ENCODE peak calls at places on chromosomes 3 and 15, in five cellular contexts. X, R, S, H and W are unnamed samples.

GRCh38 chr3:3683261-3683660 is 116.0 kb upstream of the LRRN1 start:
- DNase-seq in R (no peak), H (no peak), S (no peak), X (no peak), W (no peak)

GRCh38 chr15:43242616-43243015 is 21.8 kb upstream of the EPB42 start:
- DNase-seq in R (no peak), H (no peak), S (no peak), X (no peak), W (no peak)

GRCh38 chr3:113736548-113737089 is 9.4 kb downstream of the NAA50 start:
- DNase-seq in X (no peak), S (peak), R (peak), H (no peak), W (peak)

GRCh38 chr3:192816274-192816853 is 89.0 kb upstream of the FGF12 start:
- DNase-seq in H (no peak), S (no peak), R (peak), X (no peak), W (peak)

GRCh38 chr3:23880703-23881339 is 36.0 kb downstream of the NKIRAS1 start:
- DNase-seq in X (no peak), H (no peak), S (no peak), R (peak), W (no peak)

GRCh38 chr3:21913791-21914190 is 162.8 kb upstream of the ZNF385D start:
- DNase-seq in R (peak), S (no peak), X (no peak), H (no peak), W (no peak)

GRCh38 chr3:197463279-197463678 is 92.5 kb downstream of the BDH1 start:
- DNase-seq in S (peak), H (no peak), R (no peak), X (no peak), W (no peak)

GRCh38 chr3:190261015-190261414 is 61.2 kb downstream of the CLDN1 start:
- DNase-seq in R (no peak), S (no peak), H (no peak), X (no peak), W (no peak)

GRCh38 chr3:43035801-43036340 is 56.8 kb downstream of the GASK1A start:
- DNase-seq in S (no peak), R (no peak), X (no peak), H (no peak), W (no peak)

GRCh38 chr3:30310251-30310954 is 296.0 kb upstream of the TGFBR2 start:
- DNase-seq in X (no peak), H (no peak), S (no peak), R (no peak), W (no peak)

GRCh38 chr15:40252438-40253178 is 13.7 kb downstream of the PAK6 start:
- DNase-seq in H (peak), R (no peak), S (no peak), X (peak), W (peak)

GRCh38 chr15:66630801-66631351 is 65.1 kb upstream of the LCTL start:
- DNase-seq in S (no peak), R (no peak), X (no peak), H (no peak), W (no peak)

GRCh38 chr3:168707900-168708299 is 612.2 kb upstream of the GOLIM4 start:
- DNase-seq in S (no peak), H (no peak), X (no peak), R (no peak), W (no peak)

GRCh38 chr3:129467934-129468333 is 27.9 kb downstream of the IFT122 start:
- DNase-seq in H (no peak), R (no peak), S (no peak), X (no peak), W (no peak)

GRCh38 chr3:114121996-114122709 is 56.7 kb downstream of the DRD3 start:
- DNase-seq in S (no peak), X (no peak), H (no peak), R (peak), W (no peak)

GRCh38 chr15:76730262-76730661 is 174.9 kb downstream of the SCAPER start:
- DNase-seq in X (no peak), H (no peak), R (no peak), S (no peak), W (no peak)

GRCh38 chr3:43181202-43181910 is 75.5 kb upstream of the POMGNT2 start:
- DNase-seq in X (no peak), S (peak), H (no peak), R (no peak), W (no peak)

GRCh38 chr3:170523248-170523647 is 62.6 kb downstream of the SLC7A14 start:
- DNase-seq in X (no peak), H (no peak), S (no peak), R (peak), W (no peak)

GRCh38 chr3:155131104-155131503 is 51.0 kb downstream of the MME start:
- DNase-seq in X (no peak), R (peak), H (no peak), S (peak), W (no peak)

GRCh38 chr3:111616417-111617105 is 21.4 kb upstream of the ZBED2 start:
- DNase-seq in S (no peak), H (no peak), X (no peak), R (no peak), W (no peak)

GRCh38 chr15:58077427-58077826 is 11.9 kb upstream of the ALDH1A2 start:
- DNase-seq in S (no peak), R (no peak), H (no peak), X (no peak), W (no peak)

GRCh38 chr15:88909956-88910831 is 3.0 kb downstream of the MFGE8 start:
- DNase-seq in H (no peak), R (no peak), S (no peak), X (no peak), W (no peak)

GRCh38 chr3:44130249-44130648 is 111.4 kb upstream of the TOPAZ1 start:
- DNase-seq in H (no peak), X (no peak), R (no peak), S (no peak), W (no peak)

GRCh38 chr3:4351164-4351855 is 48.1 kb downstream of the SETMAR start:
- DNase-seq in R (peak), X (no peak), H (no peak), S (no peak), W (no peak)

GRCh38 chr3:15744176-15744575 is 53.6 kb downstream of the ANKRD28 start:
- DNase-seq in R (no peak), H (no peak), S (no peak), X (no peak), W (no peak)

GRCh38 chr3:65371053-65371452 is 667.7 kb downstream of the MAGI1 start:
- DNase-seq in S (no peak), H (no peak), R (no peak), X (no peak), W (no peak)

GRCh38 chr3:146019508-146019907 is 141.5 kb downstream of the PLOD2 start:
- DNase-seq in R (no peak), S (no peak), H (no peak), X (no peak), W (no peak)

GRCh38 chr3:74510261-74510660 is 104.2 kb downstream of the CNTN3 start:
- DNase-seq in H (no peak), X (no peak), S (no peak), R (no peak), W (no peak)

GRCh38 chr15:89822951-89823701 is 8.5 kb upstream of the ANPEP start:
- DNase-seq in H (no peak), R (no peak), S (no peak), X (peak), W (no peak)

GRCh38 chr3:71398157-71398836 is 185.2 kb downstream of the FOXP1 start:
- DNase-seq in R (no peak), S (no peak), H (no peak), X (no peak), W (no peak)

GRCh38 chr3:136495213-136495612 is 245.1 kb downstream of the PCCB start:
- DNase-seq in R (no peak), S (no peak), H (no peak), X (no peak), W (no peak)

GRCh38 chr3:181839915-181840295 is 128.2 kb downstream of the SOX2 start:
- DNase-seq in S (no peak), H (no peak), X (no peak), R (no peak), W (no peak)

GRCh38 chr3:23246651-23247050 is 43.5 kb downstream of the UBE2E2 start:
- DNase-seq in X (no peak), H (no peak), R (no peak), S (no peak), W (no peak)

GRCh38 chr3:50330330-50330729 is 2.3 kb upstream of the TUSC2 start:
- DNase-seq in R (no peak), X (no peak), H (no peak), S (no peak), W (no peak)

GRCh38 chr3:78204977-78205376 is 1165.1 kb downstream of the ROBO2 start:
- DNase-seq in H (no peak), S (no peak), X (no peak), R (peak), W (no peak)

GRCh38 chr15:72222433-72222832 is 8.6 kb downstream of the PKM start:
- DNase-seq in S (no peak), H (no peak), X (no peak), R (no peak), W (no peak)

GRCh38 chr3:42503957-42504333 is 1.5 kb downstream of the VIPR1 start:
- DNase-seq in R (no peak), S (no peak), X (peak), H (peak), W (no peak)

GRCh38 chr15:47496343-47497185 is 220.7 kb upstream of the SEMA6D start:
- DNase-seq in S (no peak), X (no peak), R (no peak), H (no peak), W (no peak)

DNA sequence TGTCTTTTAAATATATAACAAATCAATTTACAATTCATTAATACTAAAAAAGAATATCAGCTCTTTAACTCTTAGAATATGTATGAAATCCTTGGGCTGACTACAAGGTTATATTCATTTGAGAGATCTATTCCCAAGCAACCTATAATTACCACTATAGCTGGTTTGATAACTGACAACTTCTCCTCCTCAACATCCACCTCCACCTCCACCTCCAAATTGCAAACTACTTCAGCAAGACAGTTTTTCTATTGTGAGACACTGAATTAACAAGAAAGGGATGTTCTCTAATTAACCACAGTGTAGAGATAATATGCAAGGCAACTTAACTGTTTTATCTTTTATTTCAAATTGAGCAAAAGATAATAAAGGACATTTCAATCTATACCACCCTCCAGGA is 284.8 kb upstream of the ARL6 start:
- DNase-seq in H (no peak), R (no peak), X (no peak), S (no peak), W (no peak)
- H3K27ac ChIP-seq in H (no peak), R (no peak), X (no peak), S (no peak), W (no peak)

GRCh38 chr15:78668987-78669386 is 28.0 kb upstream of the CHRNB4 start:
- DNase-seq in R (no peak), X (no peak), S (no peak), H (no peak), W (no peak)
- H2BK12ac ChIP-seq in R (no peak), X (no peak), S (no peak), H (no peak), W (no peak)

DNA sequence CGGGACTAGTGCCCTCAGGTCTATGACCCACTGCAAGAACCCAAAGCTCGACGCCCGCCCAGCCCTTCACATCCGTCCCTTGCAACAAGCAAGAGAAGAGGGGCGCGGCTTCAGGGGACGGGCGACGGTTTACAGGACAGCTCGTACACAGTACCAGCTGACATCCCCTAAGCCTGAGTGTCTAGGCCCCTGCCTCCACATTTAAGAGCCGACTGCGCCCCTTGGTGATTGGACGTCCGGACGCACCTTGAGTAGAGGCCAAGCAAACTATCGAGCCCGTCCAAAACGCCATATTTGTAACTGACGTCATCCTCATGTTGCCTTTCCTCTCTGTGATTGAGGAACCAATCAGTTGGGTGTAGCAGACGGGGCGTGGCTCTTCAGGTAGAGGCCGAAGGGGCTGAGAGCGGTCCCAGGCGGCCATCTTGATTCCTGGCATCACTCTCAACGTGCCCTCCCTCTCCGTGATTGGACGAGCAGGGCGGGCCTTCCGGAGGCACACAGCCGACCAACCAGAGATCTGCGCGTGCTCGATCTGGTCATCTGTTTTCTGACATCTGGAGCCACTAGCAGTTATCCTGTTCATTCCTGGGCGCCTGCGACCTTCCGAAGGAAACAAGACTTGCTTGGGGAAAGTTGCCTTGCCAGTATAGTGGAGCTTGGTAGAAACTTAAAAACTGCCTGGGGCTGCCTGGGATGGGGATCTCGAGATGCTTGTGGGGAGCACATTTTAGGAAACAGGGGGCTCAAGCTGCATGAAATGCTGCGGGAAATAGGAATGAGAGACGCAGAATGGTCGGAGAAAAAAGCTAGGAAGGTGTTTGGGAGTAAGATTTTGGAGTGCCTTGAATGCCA is 4.0 kb upstream of the RPL14 start:
- DNase-seq in H (peak), R (peak), X (peak), S (peak), W (peak)
- H3K27ac ChIP-seq in H (peak), R (peak), X (peak), S (peak), W (peak)

GRCh38 chr3:40782086-40782721 is 257.4 kb downstream of the ZNF621 start:
- DNase-seq in S (no peak), H (no peak), X (no peak), R (no peak), W (no peak)

GRCh38 chr3:40780341-40780800 is 255.6 kb downstream of the ZNF621 start:
- DNase-seq in R (no peak), S (no peak), X (peak), H (no peak), W (peak)

GRCh38 chr3:40779039-40779438 is 254.3 kb downstream of the ZNF621 start:
- DNase-seq in S (no peak), R (no peak), H (no peak), X (peak), W (no peak)

GRCh38 chr3:40780801-40781406 is 256.1 kb downstream of the ZNF621 start:
- DNase-seq in R (no peak), X (no peak), H (no peak), S (no peak), W (peak)
- H2BK12ac ChIP-seq in R (no peak), X (no peak), H (no peak), S (peak), W (no peak)

DNA sequence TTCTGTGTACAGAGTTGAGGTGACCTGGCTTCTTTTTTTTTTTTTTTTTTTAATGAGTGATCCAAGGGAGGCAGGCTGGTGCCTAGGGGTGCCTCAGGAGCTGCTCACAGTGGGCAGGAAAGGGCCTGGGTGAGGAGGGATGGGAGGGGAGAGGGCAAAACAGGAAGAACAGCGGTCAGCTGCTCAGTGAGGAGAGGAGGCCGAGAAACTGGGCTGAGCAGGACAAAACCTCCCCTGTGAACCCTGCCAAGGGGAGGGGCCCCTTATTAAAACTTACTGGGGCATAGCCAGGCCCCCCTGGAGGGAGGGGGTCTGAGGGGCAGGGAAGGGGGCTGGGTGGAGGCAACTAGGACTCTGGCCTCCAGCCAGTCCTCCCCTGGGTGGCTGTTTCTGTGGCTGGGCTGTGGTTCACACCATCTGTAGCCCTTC is 3.5 kb downstream of the PLEKHO2 start:
- DNase-seq in R (no peak), S (no peak), H (no peak), X (no peak), W (no peak)
- H3K27ac ChIP-seq in R (peak), S (no peak), H (no peak), X (no peak), W (no peak)

GRCh38 chr3:175865724-175866123 is 1006.6 kb downstream of the NAALADL2 start:
- DNase-seq in H (no peak), S (no peak), R (no peak), X (no peak), W (no peak)
- H2BK12ac ChIP-seq in H (no peak), S (no peak), R (no peak), X (no peak), W (no peak)

DNA sequence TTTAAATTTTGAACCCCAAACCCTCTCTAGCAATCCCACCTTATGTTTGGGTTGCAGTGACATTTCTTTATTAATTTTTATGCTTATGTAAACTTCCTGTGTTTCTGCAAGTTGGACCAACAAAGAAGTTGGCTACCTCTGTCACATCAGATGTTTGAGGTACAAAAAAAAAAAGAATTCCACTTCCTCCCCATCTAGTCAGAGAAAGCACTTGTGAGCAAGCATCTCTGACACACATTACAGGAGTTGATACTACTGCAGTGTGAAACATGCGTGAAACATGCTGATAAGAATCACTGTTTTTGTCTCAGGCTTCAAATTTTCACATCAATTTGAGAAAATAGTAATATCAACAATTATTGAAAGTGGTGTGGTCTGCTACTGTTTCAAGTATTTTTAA is 1.3 kb downstream of the SCAANT1 start:
- DNase-seq in R (no peak), H (no peak), X (no peak), S (no peak), W (no peak)
- H3K27ac ChIP-seq in R (no peak), H (no peak), X (no peak), S (no peak), W (no peak)